ENCODE peak calls at places on chromosomes 4 and X, in six cellular contexts. M is hepatocyte, A is cardiac muscle cell, X is GM20000, J is lower lobe of right lung, T is Calu3. P is an unnamed sample.

GRCh38 chrX:134801267-134801666 is 143.0 kb upstream of the PLAC1 start:
- DNase-seq in T (peak), M (no peak), J (no peak), A (no peak), X (no peak), P (no peak)

GRCh38 chr4:157514711-157515110 is 294.2 kb downstream of the GRIA2 start:
- DNase-seq in T (no peak), X (no peak), J (no peak), A (no peak), M (no peak), P (no peak)

GRCh38 chr4:156553659-156554058 is 417.9 kb downstream of the PDGFC start:
- DNase-seq in T (no peak), X (no peak), J (no peak), M (no peak), A (no peak), P (no peak)

GRCh38 chr4:139603576-139604387 is 47.8 kb upstream of the SETD7 start:
- DNase-seq in T (peak), X (peak), A (peak), M (peak), J (no peak), P (no peak)

GRCh38 chr4:10623241-10623640 is 61.3 kb downstream of the CLNK start:
- DNase-seq in T (no peak), M (no peak), X (no peak), A (no peak), J (no peak), P (no peak)

GRCh38 chrX:119708936-119709335 is 16.0 kb upstream of the SEPTIN6 start:
- DNase-seq in X (no peak), T (no peak), A (peak), M (no peak), J (no peak), P (no peak)

GRCh38 chr4:19686456-19686855 is 565.2 kb upstream of the SLIT2 start:
- DNase-seq in A (no peak), J (no peak), M (no peak), T (no peak), X (no peak), P (no peak)

GRCh38 chrX:15750611-15751159 is 12.6 kb downstream of the CA5B start:
- DNase-seq in M (no peak), A (no peak), T (no peak), X (no peak), J (no peak), P (no peak)

GRCh38 chrX:42096262-42096939 is 173.0 kb upstream of the CASK start:
- DNase-seq in X (no peak), A (peak), T (peak), J (peak), M (peak), P (peak)

GRCh38 chr4:176883681-176884418 is 91.1 kb upstream of the VEGFC start:
- DNase-seq in X (no peak), J (no peak), M (no peak), A (peak), T (no peak), P (no peak)

GRCh38 chr4:17521595-17521994 is 6.6 kb downstream of the CLRN2 start:
- DNase-seq in J (no peak), X (no peak), A (no peak), T (no peak), M (no peak), P (no peak)

GRCh38 chr4:122481766-122482405 is 25.4 kb upstream of the IL2 start:
- DNase-seq in J (no peak), A (no peak), T (no peak), X (no peak), M (peak), P (no peak)

GRCh38 chrX:30504309-30504708 is 73.3 kb downstream of the TASL start:
- DNase-seq in X (peak), A (peak), T (no peak), J (no peak), M (peak), P (peak)
- TF ChIP-seq CTCF in X (peak), A (peak), T (no peak), J (peak), M (peak), P (peak)

GRCh38 chr4:2071252-2071911 is 12.3 kb downstream of the NAT8L start:
- DNase-seq in A (no peak), X (no peak), T (no peak), M (no peak), J (peak), P (no peak)
- TF ChIP-seq CTCF in A (no peak), X (no peak), T (no peak), M (no peak), J (no peak), P (no peak)

DNA sequence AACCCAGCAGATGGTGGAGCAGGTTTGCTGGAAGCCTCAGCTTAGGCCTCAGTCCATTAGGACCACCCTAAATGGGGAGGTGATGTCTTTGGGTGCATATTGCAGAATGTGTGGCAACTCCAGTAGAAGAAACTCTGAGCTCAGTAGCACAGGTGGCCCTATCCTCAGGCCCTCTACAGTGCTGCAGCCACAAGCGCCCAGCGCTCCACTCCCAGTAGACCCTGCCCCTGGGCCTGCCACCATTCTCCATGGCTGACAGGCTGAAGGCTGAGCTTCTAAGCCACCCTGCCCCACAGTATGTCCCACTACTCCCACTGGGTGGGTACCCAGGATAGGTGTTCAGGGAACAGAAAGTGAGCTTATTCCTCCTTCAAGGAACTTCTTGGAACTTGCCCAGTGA is 162.8 kb upstream of the MAMLD1 start:
- DNase-seq in T (no peak), M (no peak), X (no peak), A (no peak), J (no peak), P (no peak)
- TF ChIP-seq CTCF in T (no peak), M (no peak), X (no peak), A (no peak), J (no peak), P (no peak)

GRCh38 chrX:47361538-47362511 is 8.6 kb upstream of the ZNF157 start:
- DNase-seq in T (peak), X (peak), A (peak), J (peak), M (peak), P (peak)
- TF ChIP-seq CTCF in T (no peak), X (no peak), A (peak), J (no peak), M (peak), P (peak)

DNA sequence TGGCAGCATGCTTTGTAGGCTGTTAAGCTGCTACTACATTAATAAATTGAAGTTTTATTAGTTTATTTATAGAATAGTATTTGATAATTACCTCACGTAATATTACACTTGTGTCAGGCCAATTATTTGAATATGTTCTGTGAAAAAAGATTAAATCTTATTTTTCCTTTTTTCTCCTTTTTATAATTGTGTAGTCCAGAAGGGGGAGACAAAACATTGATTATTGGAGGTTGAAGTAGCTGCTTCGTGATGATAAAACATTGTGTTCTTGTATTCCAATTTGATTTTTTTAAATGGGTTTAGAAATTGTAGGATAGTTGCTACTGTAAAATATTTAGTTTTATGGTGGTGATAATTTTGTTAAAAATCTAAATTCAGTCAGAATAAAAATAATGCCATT is 85.7 kb downstream of the DIAPH2 start:
- DNase-seq in M (peak), A (peak), X (peak), T (no peak), J (no peak), P (no peak)
- TF ChIP-seq CTCF in M (peak), A (peak), X (no peak), T (peak), J (no peak), P (peak)

GRCh38 chrX:35382966-35383365 is 415.2 kb upstream of the MAGEB16 start:
- DNase-seq in A (no peak), T (no peak), X (no peak), M (no peak), J (no peak), P (no peak)

GRCh38 chrX:35380808-35381700 is 417.1 kb upstream of the MAGEB16 start:
- DNase-seq in X (peak), A (peak), J (no peak), T (no peak), M (peak), P (no peak)
- TF ChIP-seq CTCF in X (peak), A (peak), J (peak), T (peak), M (peak), P (peak)

P was measured in AG09319.